ENCODE peak calls at places on chromosome 2, in four cellular contexts. H is HepG2, Q is GM12878, Z is K562. P is an unnamed sample.

GRCh38 chr2:241891315-241891987 is 21.9 kb downstream of the RTP5 start:
- DNase-seq in Z (no peak), H (no peak), Q (no peak), P (no peak)

GRCh38 chr2:73984922-73985317 is 210 bp downstream of the TET3 start:
- DNase-seq in Z (no peak), H (peak), Q (no peak), P (peak)

GRCh38 chr2:159300586-159300985 is 14.1 kb upstream of the WDSUB1 start:
- DNase-seq in Z (no peak), H (no peak), Q (no peak), P (no peak)

GRCh38 chr2:47501374-47502200 is 98.6 kb downstream of the MSH2 start:
- DNase-seq in Z (no peak), Q (no peak), H (no peak), P (no peak)

GRCh38 chr2:190943706-190944105 is 63.1 kb downstream of the GLS start:
- DNase-seq in Z (no peak), Q (no peak), H (no peak), P (no peak)

GRCh38 chr2:190765386-190766173 is 115.0 kb upstream of the GLS start:
- DNase-seq in H (no peak), Q (no peak), Z (no peak), P (no peak)

GRCh38 chr2:24124003-24124585 is 825 bp downstream of the FAM228B start:
- DNase-seq in H (no peak), Q (no peak), Z (no peak), P (no peak)

GRCh38 chr2:237732790-237733349 is 65.7 kb upstream of the RBM44 start:
- DNase-seq in Q (no peak), H (no peak), Z (no peak), P (no peak)

GRCh38 chr2:46997329-46997728 is 81.7 kb upstream of the MCFD2 start:
- DNase-seq in Z (no peak), H (no peak), Q (no peak), P (no peak)

GRCh38 chr2:57598552-57598951 is 448.1 kb upstream of the VRK2 start:
- DNase-seq in Z (no peak), Q (no peak), H (no peak), P (no peak)

GRCh38 chr2:127592761-127593227 is 53.2 kb upstream of the GPR17 start:
- DNase-seq in Q (no peak), H (no peak), Z (no peak), P (no peak)

GRCh38 chr2:25512707-25513106 is 160.7 kb downstream of the DTNB start:
- DNase-seq in Q (no peak), H (no peak), Z (no peak), P (no peak)

GRCh38 chr2:234955971-234956509 is 4.2 kb downstream of the SH3BP4 start:
- DNase-seq in Z (no peak), H (no peak), Q (no peak), P (no peak)

GRCh38 chr2:96485350-96485749 is 19.8 kb downstream of the NEURL3 start:
- DNase-seq in Z (no peak), H (no peak), Q (no peak), P (no peak)

GRCh38 chr2:220273082-220273481 is 645.7 kb downstream of the SLC4A3 start:
- DNase-seq in H (no peak), Q (no peak), Z (no peak), P (no peak)

GRCh38 chr2:62219407-62220159 is 23.7 kb downstream of the B3GNT2 start:
- DNase-seq in Z (no peak), Q (no peak), H (no peak), P (no peak)

GRCh38 chr2:171505374-171505773 is 16.9 kb upstream of the CYBRD1 start:
- DNase-seq in Q (no peak), Z (no peak), H (no peak), P (no peak)

GRCh38 chr2:134625311-134625710 is 93.5 kb downstream of the TMEM163 start:
- DNase-seq in H (no peak), Z (no peak), Q (no peak), P (no peak)

GRCh38 chr2:239440511-239440959 is 39.7 kb upstream of the HDAC4 start:
- DNase-seq in Z (no peak), Q (no peak), H (peak), P (no peak)

GRCh38 chr2:120867290-120868231 is 131.9 kb downstream of the GLI2 start:
- DNase-seq in Z (peak), H (no peak), Q (no peak), P (no peak)

GRCh38 chr2:70498054-70498453 is 55.6 kb downstream of the TGFA start:
- DNase-seq in Z (no peak), Q (no peak), H (peak), P (peak)

GRCh38 chr2:127091148-127091547 is 15.8 kb downstream of the BIN1 start:
- DNase-seq in Q (no peak), H (no peak), Z (no peak), P (no peak)

GRCh38 chr2:233439191-233439590 is 84.9 kb downstream of the DGKD start:
- DNase-seq in H (no peak), Q (no peak), Z (no peak), P (no peak)

GRCh38 chr2:50126077-50126476 is 905.9 kb downstream of the NRXN1 start:
- DNase-seq in H (no peak), Z (no peak), Q (no peak), P (no peak)

GRCh38 chr2:163132850-163133249 is 294.3 kb upstream of the KCNH7 start:
- DNase-seq in Z (no peak), H (peak), Q (no peak), P (peak)

GRCh38 chr2:103155308-103155707 is 393.5 kb downstream of the TMEM182 start:
- DNase-seq in H (no peak), Q (no peak), Z (no peak), P (no peak)

GRCh38 chr2:122368576-122369243 is 613.3 kb downstream of the TSN start:
- DNase-seq in Q (no peak), Z (no peak), H (no peak), P (no peak)

GRCh38 chr2:188573453-188573852 is 281.8 kb downstream of the GULP1 start:
- DNase-seq in Q (no peak), Z (no peak), H (no peak), P (peak)

GRCh38 chr2:86012017-86012712 is 93.5 kb downstream of the POLR1A start:
- DNase-seq in H (no peak), Z (no peak), Q (no peak), P (no peak)

GRCh38 chr2:1952582-1952981 is 208.3 kb upstream of the PXDN start:
- DNase-seq in Z (no peak), Q (no peak), H (no peak), P (no peak)

GRCh38 chr2:173590278-173590811 is 235.7 kb downstream of the CDCA7 start:
- DNase-seq in Z (no peak), Q (no peak), H (peak), P (no peak)

GRCh38 chr2:173584676-173585453 is 230.2 kb downstream of the CDCA7 start:
- DNase-seq in H (no peak), Z (no peak), Q (no peak), P (no peak)

GRCh38 chr2:173593109-173593508 is 238.4 kb downstream of the CDCA7 start:
- DNase-seq in Z (no peak), Q (no peak), H (no peak), P (no peak)

GRCh38 chr2:173589604-173590277 is 235.1 kb downstream of the CDCA7 start:
- DNase-seq in Q (no peak), H (no peak), Z (no peak), P (no peak)

GRCh38 chr2:173588931-173589369 is 234.3 kb downstream of the CDCA7 start:
- DNase-seq in Q (no peak), H (no peak), Z (no peak), P (no peak)
- TF ChIP-seq TARDBP in Q (no peak), H (no peak), Z (no peak), P (no peak)

DNA sequence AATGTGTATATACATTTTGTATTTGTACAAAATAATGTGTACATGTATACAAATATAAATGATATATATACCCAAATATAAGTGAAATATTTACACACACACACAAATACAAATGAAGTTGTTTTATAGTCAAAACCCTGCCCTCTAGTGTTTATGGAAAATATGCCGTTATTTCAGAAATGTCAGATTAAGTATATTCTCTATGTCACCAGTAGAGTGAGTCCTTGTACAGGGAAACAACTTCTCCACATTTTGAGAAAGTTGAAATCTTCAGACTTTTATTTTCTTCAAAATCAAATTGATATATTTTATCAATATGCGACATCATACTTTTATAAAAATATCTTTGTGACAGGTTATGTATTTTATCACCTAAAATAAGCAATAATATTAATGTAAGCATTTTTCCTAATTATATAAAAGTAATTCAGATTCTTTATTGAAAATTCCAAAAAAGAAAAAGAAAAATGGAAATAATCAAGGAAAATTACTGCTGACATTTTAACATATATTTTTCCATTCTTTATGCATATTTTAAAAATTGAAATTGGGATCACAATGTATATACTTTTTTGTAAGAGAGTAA is 22.4 kb downstream of the ARL6IP6 start:
- DNase-seq in Z (peak), Q (no peak), H (peak), P (peak)
- TF ChIP-seq SP1 in Z (no peak), Q (no peak), H (no peak), P (no peak)

GRCh38 chr2:72145658-72146329 is 1.9 kb downstream of the CYP26B1 start:
- DNase-seq in Q (no peak), Z (no peak), H (no peak), P (no peak)
- TF ChIP-seq TARDBP in Q (no peak), Z (no peak), H (no peak), P (no peak)

GRCh38 chr2:133605031-133605773 is 36.9 kb upstream of the NCKAP5 start:
- DNase-seq in H (no peak), Z (no peak), Q (no peak), P (no peak)
- TF ChIP-seq SP1 in H (no peak), Z (no peak), Q (no peak), P (no peak)

DNA sequence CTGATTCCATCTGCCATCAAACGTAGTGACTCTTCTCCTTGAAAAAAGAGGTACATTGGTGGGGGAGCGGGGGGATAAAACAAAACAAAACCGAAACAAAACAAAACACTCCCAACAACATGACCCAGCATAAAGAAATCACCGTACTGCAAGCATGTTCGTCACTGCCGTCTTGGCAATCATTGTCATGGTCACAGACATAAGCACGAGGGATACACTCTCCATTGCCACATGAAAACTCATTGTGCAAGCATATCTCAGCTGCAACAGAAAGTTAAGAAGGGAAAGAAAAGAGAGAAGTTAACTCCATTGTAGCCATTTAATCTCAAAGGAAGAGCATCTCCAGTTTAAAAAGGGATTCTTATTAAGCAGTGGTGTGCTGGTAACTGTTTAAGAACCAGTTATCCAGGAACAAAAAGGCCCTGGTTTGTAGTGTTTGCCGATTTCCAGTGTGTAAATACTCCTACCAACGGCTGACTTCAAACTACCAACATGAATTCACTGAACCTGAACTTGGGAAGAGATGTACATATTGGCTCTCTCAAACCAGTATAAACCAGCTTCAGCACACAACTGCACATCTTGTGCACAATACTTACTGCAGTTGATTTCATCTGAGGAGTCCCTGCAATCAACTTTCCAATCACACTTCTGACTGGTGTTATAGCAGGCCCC is 68.2 kb downstream of the LRP2 start:
- DNase-seq in Z (no peak), Q (no peak), H (peak), P (no peak)
- TF ChIP-seq TARDBP in Z (no peak), Q (no peak), H (no peak), P (no peak)

GRCh38 chr2:207166349-207167128 is 791 bp upstream of the KLF7 start:
- DNase-seq in Z (peak), Q (no peak), H (peak), P (peak)

GRCh38 chr2:207167129-207167923 is 1.6 kb upstream of the KLF7 start:
- DNase-seq in H (peak), Q (no peak), Z (no peak), P (no peak)

GRCh38 chr2:207166039-207166348 is 246 bp upstream of the KLF7 start:
- DNase-seq in H (peak), Z (peak), Q (peak), P (peak)

GRCh38 chr2:207163815-207164747 is 1.7 kb downstream of the KLF7 start:
- DNase-seq in Z (no peak), H (peak), Q (no peak), P (no peak)

GRCh38 chr2:207165121-207166038 is at the start of gene KLF7:
- DNase-seq in Q (no peak), H (no peak), Z (no peak), P (peak)
- TF ChIP-seq SP1 in Q (no peak), H (no peak), Z (peak), P (no peak)

GRCh38 chr2:15049096-15049993 is 416.8 kb downstream of the LRATD1 start:
- DNase-seq in Z (no peak), H (no peak), Q (no peak), P (no peak)
- TF ChIP-seq TARDBP in Z (no peak), H (no peak), Q (no peak), P (no peak)

DNA sequence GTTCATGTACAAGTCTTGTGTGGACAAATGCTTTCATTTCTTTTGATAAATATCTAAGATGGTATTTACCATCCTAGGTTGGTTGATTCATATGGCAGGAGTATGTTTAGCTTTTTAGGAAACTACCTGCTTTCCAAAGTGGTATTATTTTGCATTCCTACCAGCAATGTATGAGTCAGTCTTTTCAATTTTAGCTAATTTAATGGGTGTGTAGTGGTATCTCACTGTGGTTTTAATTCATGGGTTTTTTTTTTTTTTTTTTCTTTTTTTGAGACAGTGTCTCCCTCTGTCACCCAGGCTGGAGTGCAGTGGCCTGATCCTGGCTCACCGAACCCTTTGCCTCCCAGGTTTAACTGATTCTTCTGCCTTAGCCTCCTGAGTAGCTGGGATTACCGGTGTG is 4.2 kb downstream of the ZNF512 start:
- DNase-seq in Z (no peak), H (no peak), Q (no peak), P (no peak)
- TF ChIP-seq SP1 in Z (no peak), H (no peak), Q (no peak), P (no peak)

DNA sequence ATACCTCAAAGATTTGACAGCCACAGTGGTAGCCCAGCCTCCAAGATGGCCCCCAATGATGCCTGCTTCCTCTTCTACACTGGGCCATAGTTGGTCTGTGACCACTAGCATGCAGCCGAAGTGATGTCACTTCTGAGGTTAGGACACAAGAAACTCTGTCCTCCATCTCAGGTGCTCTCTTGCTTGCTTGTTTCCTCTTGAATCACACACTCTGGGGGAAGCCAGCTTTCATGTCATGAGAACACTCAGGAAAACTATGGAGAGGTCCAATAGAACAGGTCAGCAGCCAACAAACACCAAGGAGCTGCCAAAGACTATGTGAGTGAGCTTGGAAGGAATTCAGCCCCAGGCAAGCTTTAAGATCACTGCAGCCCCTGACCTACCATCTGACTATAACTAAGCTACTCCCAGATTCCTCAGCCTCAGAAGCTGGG is 3.3 kb upstream of the ADAM17 start:
- DNase-seq in Z (no peak), H (no peak), Q (no peak), P (no peak)
- TF ChIP-seq TARDBP in Z (no peak), H (no peak), Q (no peak), P (no peak)

P was measured in HEK293T.